ENCODE peak calls at places on chromosomes 1 and 21, in ten cellular contexts. D is IMR-90; T is NCI-H2171 treated with DMSO at 0.1 percent for 48 hours; O is NCI-H2029; X is hepatic stellate cell; S is stimulated activated CD4-positive, alpha-beta T cell treated with anti-CD3 and anti-CD28 coated beads, Interleukin-1b, Interleukin-23, amount 100 ng/mL, for 4 hours; W is NCI-H2107; L is heart left ventricle; C is left kidney; F is stimulated activated CD8-positive, alpha-beta memory T cell treated with anti-CD3 and anti-CD28 coated beads, Interleukin-4, amount 100 ng/mL, for 24 hours. I is an unnamed sample.

GRCh38 chr1:117609471-117609911 is 3.6 kb downstream of the TENT5C start:
- DNase-seq in S (no peak), F (no peak), X (no peak), C (no peak), D (peak), W (no peak), O (no peak), L (no peak), T (no peak), I (no peak)

GRCh38 chr1:214234635-214235025 is 46.3 kb upstream of the SMYD2 start:
- DNase-seq in W (peak), S (no peak), T (peak), X (no peak), O (peak), L (no peak), C (no peak), F (no peak), D (peak), I (no peak)

GRCh38 chr1:29271724-29272123 is 35.4 kb downstream of the PTPRU start:
- DNase-seq in C (peak), L (no peak), W (no peak), O (no peak), D (peak), X (peak), T (no peak), F (no peak), S (no peak), I (no peak)

GRCh38 chr1:159141584-159142518 is 29.6 kb upstream of the CADM3 start:
- DNase-seq in S (no peak), X (peak), D (peak), O (no peak), W (no peak), C (peak), L (peak), T (peak), F (no peak), I (no peak)

GRCh38 chr1:80441664-80442063 is 1359.1 kb upstream of the ADGRL2 start:
- DNase-seq in X (no peak), S (no peak), O (no peak), L (no peak), W (no peak), T (no peak), F (no peak), C (no peak), D (no peak), I (no peak)

GRCh38 chr1:210234254-210234747 is 1.7 kb downstream of the SERTAD4 start:
- DNase-seq in X (no peak), C (peak), L (no peak), W (peak), O (peak), T (peak), D (no peak), F (no peak), S (no peak), I (no peak)

GRCh38 chr1:197145451-197146029 is 929 bp downstream of the ASPM start:
- DNase-seq in D (no peak), S (no peak), L (no peak), F (no peak), O (no peak), C (no peak), X (no peak), T (peak), W (no peak), I (no peak)

GRCh38 chr1:114496091-114496490 is 14.9 kb downstream of the TRIM33 start:
- DNase-seq in D (no peak), S (no peak), F (no peak), T (no peak), W (no peak), X (no peak), L (no peak), O (no peak), C (no peak), I (no peak)

GRCh38 chr21:34570315-34570714 is 44.6 kb downstream of the RCAN1 start:
- DNase-seq in C (no peak), F (no peak), D (no peak), L (no peak), S (no peak), O (no peak), T (no peak), W (no peak), X (no peak), I (no peak)

GRCh38 chr1:32816676-32817158 is 441 bp downstream of the YARS1 start:
- DNase-seq in S (no peak), O (no peak), D (peak), T (peak), C (peak), L (no peak), X (peak), W (no peak), F (no peak), I (no peak)

GRCh38 chr1:65493792-65494191 is 73.3 kb downstream of the LEPR start:
- DNase-seq in D (no peak), T (no peak), L (no peak), X (no peak), O (no peak), S (no peak), W (no peak), C (peak), F (no peak), I (no peak)

I was measured in stimulated activated effector memory CD8-positive, alpha-beta T cell treated with anti-CD3 and anti-CD28 coated beads, Interleukin-12 subunit alpha, Interleukin-12 subunit beta, amount 100 ng/mL, for 72 hours.